ENCODE peak calls at places on chromosomes 3 and 15, in four cellular contexts. B is GM12878, W is HepG2, F is H1. I is an unnamed sample.

GRCh38 chr3:61890167-61890566 is 328.8 kb downstream of the PTPRG start:
- DNase-seq in W (no peak), F (no peak), B (no peak), I (no peak)

GRCh38 chr3:4981688-4982494 is 2.7 kb downstream of the BHLHE40 start:
- DNase-seq in W (peak; percentile 70), B (no peak), F (no peak), I (no peak)

GRCh38 chr15:57445872-57446271 is 69.6 kb downstream of the CGNL1 start:
- DNase-seq in B (no peak), W (no peak), F (no peak), I (no peak)

GRCh38 chr15:89494941-89495637 is 1.3 kb downstream of the RHCG start:
- DNase-seq in F (no peak), W (no peak), B (no peak), I (no peak)

GRCh38 chr15:56064152-56064551 is 70.7 kb upstream of the NEDD4 start:
- DNase-seq in F (no peak), B (no peak), W (no peak), I (no peak)

GRCh38 chr3:108861401-108861800 is 38.8 kb downstream of the TRAT1 start:
- DNase-seq in B (no peak), F (no peak), W (no peak), I (peak; percentile 11)

GRCh38 chr15:92864127-92864814 is 35.9 kb upstream of the CHD2 start:
- DNase-seq in B (no peak), W (no peak), F (no peak), I (no peak)

GRCh38 chr3:177673105-177673804 is 476.0 kb upstream of the TBL1XR1 start:
- DNase-seq in B (no peak), W (no peak), F (no peak), I (no peak)

GRCh38 chr15:89003865-89004725 is 84.2 kb upstream of the ABHD2 start:
- DNase-seq in B (no peak), W (peak; percentile 41), F (no peak), I (no peak)

GRCh38 chr3:168914662-168915061 is 748.9 kb downstream of the MECOM start:
- DNase-seq in F (no peak), W (no peak), B (no peak), I (no peak)

GRCh38 chr15:52102468-52102867 is 10.1 kb downstream of the BCL2L10 start:
- DNase-seq in W (no peak), F (no peak), B (no peak), I (no peak)

GRCh38 chr3:11291808-11292207 is 19.6 kb downstream of the ATG7 start:
- DNase-seq in W (no peak), B (no peak), F (no peak), I (no peak)

GRCh38 chr3:16529264-16529663 is 15.8 kb upstream of the RFTN1 start:
- DNase-seq in B (no peak), F (no peak), W (no peak), I (no peak)

GRCh38 chr3:105880681-105881290 is 12.0 kb upstream of the CBLB start:
- DNase-seq in W (no peak), F (no peak), B (no peak), I (no peak)

DNA sequence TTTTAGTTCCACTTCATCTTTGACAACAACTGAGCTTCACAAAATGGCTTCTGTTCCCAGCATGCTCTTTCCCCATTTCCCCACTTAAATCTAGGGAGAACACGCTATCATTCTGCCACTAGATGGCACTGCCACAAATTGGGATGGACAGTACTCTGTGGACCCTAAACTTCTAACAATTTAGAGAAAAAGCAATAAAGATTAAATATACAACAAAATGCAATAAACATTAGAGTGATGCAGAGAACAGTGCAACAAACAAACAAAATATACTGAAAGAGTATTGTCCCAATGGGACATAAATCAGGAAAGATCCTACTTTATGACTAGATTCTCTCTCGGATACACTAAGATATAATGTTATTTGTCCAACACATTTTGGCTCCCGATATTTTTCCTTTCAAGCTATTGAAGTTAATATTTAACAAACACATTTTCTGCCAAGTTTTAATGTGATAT is 169.7 kb upstream of the TMCO5A start:
- DNase-seq in F (no peak), W (peak; percentile 35), B (no peak), I (peak; percentile 9)
- TF ChIP-seq YY1 in F (peak; percentile 94), W (peak; percentile 72), B (peak; percentile 84), I (no peak)

DNA sequence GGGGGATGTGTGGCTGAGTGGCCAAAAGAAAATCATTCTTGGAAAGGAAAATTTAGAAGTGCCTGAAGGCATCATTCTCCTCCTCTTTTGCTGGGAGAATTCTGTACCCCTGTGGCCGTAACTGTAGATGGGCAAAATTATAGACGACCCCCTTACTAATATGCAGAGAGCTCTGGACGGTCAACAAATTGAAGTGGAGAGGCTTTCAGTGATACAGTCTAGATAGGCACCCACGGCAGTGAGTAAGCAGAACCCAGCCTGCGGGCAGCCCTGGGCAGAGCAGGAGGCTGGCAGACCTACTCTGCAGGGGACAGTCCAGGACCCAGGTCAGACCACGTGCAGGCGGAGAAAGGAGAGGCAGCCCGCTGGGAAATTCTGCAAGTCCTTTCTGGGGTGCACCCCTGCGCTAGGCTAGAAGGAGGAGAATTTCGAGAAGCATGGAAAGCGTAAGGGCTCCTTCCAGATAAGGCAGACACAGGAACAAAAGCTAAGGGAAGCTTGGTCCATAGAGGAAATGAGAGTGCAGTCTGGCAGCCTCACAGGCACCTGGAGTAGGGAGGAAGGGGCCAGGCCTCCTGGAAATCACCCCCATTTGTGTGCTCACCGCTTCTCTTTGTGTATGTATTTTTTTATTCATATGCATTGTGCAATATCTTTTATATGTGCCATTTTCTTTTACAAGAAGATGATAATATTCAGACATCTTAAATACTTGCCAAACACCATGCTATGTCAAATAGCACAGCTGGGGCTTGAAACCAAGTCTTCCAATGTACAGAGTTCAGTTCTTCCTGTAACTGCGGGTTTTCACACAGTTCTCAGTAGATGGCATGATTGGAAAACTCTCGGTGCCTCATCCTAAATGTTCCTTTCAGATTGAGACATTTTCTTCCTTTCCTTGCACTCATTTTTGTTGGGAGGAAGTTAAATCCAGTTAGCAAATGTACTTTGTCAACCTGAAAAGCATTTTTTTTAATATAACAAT is 40.2 kb downstream of the LRRK1 start:
- DNase-seq in F (no peak), W (no peak), B (no peak), I (no peak)
- TF ChIP-seq SUZ12 in F (no peak), W (no peak), B (no peak), I (no peak)

GRCh38 chr15:32721594-32721993 is 3.8 kb downstream of the GREM1 start:
- DNase-seq in B (no peak), F (no peak), W (no peak), I (no peak)
- H3K27me3 ChIP-seq in B (peaks cover 16% of the 10 kb centered on the region), F (peaks cover 27% of the 10 kb centered on the region), W (peaks cover 45% of the 10 kb centered on the region), I (peaks cover 42% of the 10 kb centered on the region)

GRCh38 chr3:125313060-125313635 is 62.0 kb downstream of the ZNF148 start:
- DNase-seq in B (no peak), W (no peak), F (no peak), I (no peak)

GRCh38 chr3:125306620-125307019 is 68.5 kb downstream of the ZNF148 start:
- DNase-seq in F (no peak), B (no peak), W (no peak), I (no peak)

GRCh38 chr3:125310623-125311076 is 64.5 kb downstream of the ZNF148 start:
- DNase-seq in W (peak; percentile 5), F (no peak), B (peak; percentile 33), I (no peak)
- TF ChIP-seq YY1 in W (no peak), F (no peak), B (no peak), I (no peak)

GRCh38 chr3:39064646-39065045 is 12.8 kb downstream of the WDR48 start:
- DNase-seq in B (no peak), W (no peak), F (no peak), I (no peak)
- TF ChIP-seq SUZ12 in B (no peak), W (no peak), F (no peak), I (no peak)

I was measured in NT2/D1.